ENCODE peak calls at places on chromosome 4, in five cellular contexts. I is iris pigment epithelial cell, T is brain pericyte, C is GM06990, K is anterior cingulate cortex. M is an unnamed sample.

GRCh38 chr4:152626790-152627189 is 53.0 kb downstream of the TMEM154 start:
- DNase-seq in I (no peak), T (no peak), C (no peak), K (no peak), M (no peak)

GRCh38 chr4:166091914-166092510 is 219.0 kb downstream of the TLL1 start:
- DNase-seq in I (peak), T (no peak), C (peak), K (no peak), M (peak)

GRCh38 chr4:108054025-108054424 is 64.3 kb downstream of the HADH start:
- DNase-seq in I (no peak), T (no peak), C (no peak), K (no peak), M (no peak)

GRCh38 chr4:147760176-147760575 is 28.3 kb downstream of the ARHGAP10 start:
- DNase-seq in I (no peak), T (no peak), C (no peak), K (no peak), M (no peak)

GRCh38 chr4:125988464-125988863 is 673.7 kb downstream of the FAT4 start:
- DNase-seq in I (no peak), T (no peak), C (no peak), K (no peak), M (no peak)

GRCh38 chr4:153521995-153522799 is 56.0 kb downstream of the TMEM131L start:
- DNase-seq in I (no peak), T (no peak), C (peak), K (no peak), M (no peak)

GRCh38 chr4:143183513-143184216 is 1.1 kb upstream of the USP38 start:
- DNase-seq in I (no peak), T (no peak), C (no peak), K (no peak), M (no peak)

GRCh38 chr4:10098770-10099139 is 17.8 kb downstream of the WDR1 start:
- DNase-seq in I (peak), T (no peak), C (no peak), K (no peak), M (peak)

GRCh38 chr4:2907706-2908293 is 55.4 kb downstream of the NOP14 start:
- DNase-seq in I (no peak), T (no peak), C (no peak), K (no peak), M (no peak)

GRCh38 chr4:123699823-123700822 is 303.5 kb downstream of the SPRY1 start:
- DNase-seq in I (peak), T (peak), C (no peak), K (no peak), M (peak)

GRCh38 chr4:7988437-7988836 is 48.8 kb upstream of the AFAP1 start:
- DNase-seq in I (peak), T (no peak), C (no peak), K (no peak), M (no peak)

GRCh38 chr4:126328914-126329313 is 1014.2 kb downstream of the FAT4 start:
- DNase-seq in I (no peak), T (no peak), C (no peak), K (no peak), M (no peak)

GRCh38 chr4:119113033-119113655 is 22.5 kb upstream of the MYOZ2 start:
- DNase-seq in I (peak), T (peak), C (no peak), K (no peak), M (peak)

GRCh38 chr4:53886090-53886489 is 178.3 kb downstream of the CHIC2 start:
- DNase-seq in I (no peak), T (no peak), C (no peak), K (no peak), M (no peak)

GRCh38 chr4:153265311-153266047 is 61.2 kb downstream of the TRIM2 start:
- DNase-seq in I (peak), T (no peak), C (no peak), K (no peak), M (no peak)

GRCh38 chr4:16269742-16270522 is 43.7 kb upstream of the TAPT1 start:
- DNase-seq in I (peak), T (no peak), C (no peak), K (no peak), M (peak)

GRCh38 chr4:110195561-110196205 is 2.7 kb downstream of the ELOVL6 start:
- DNase-seq in I (peak), T (no peak), C (no peak), K (no peak), M (no peak)